ENCODE peak calls at places on chromosomes 5 and 9, in four cellular contexts. T is cardiac muscle cell, D is endothelial cell of umbilical vein, E is Panc1. X is an unnamed sample.

GRCh38 chr5:159702301-159702700 is 214.0 kb upstream of the ADRA1B start:
- DNase-seq in T (no peak), D (no peak), E (no peak), X (no peak)

GRCh38 chr5:105034335-105034734 is 1471.7 kb upstream of the NUDT12 start:
- DNase-seq in T (no peak), D (no peak), E (no peak), X (peak; percentile 93)

GRCh38 chr5:8770431-8770830 is 775.4 kb downstream of the SEMA5A start:
- DNase-seq in T (no peak), D (no peak), E (no peak), X (peak; percentile 18)

GRCh38 chr5:16037121-16037520 is 142.5 kb downstream of the MARCHF11 start:
- DNase-seq in T (no peak), D (no peak), E (no peak), X (no peak)

GRCh38 chr5:126970517-126971017 is 59.8 kb downstream of the MARCHF3 start:
- DNase-seq in T (no peak), D (peak; percentile 86), E (no peak), X (peak; percentile 68)

GRCh38 chr9:20473566-20474116 is 148.7 kb downstream of the MLLT3 start:
- DNase-seq in T (no peak), D (no peak), E (no peak), X (peak; percentile 54)

GRCh38 chr9:2418619-2419018 is 203.0 kb upstream of the VLDLR start:
- DNase-seq in T (no peak), D (no peak), E (no peak), X (no peak)

GRCh38 chr9:120676767-120677402 is 37.4 kb downstream of the MEGF9 start:
- DNase-seq in T (no peak), D (no peak), E (no peak), X (no peak)

GRCh38 chr9:131049829-131050715 is 41.1 kb downstream of the LAMC3 start:
- DNase-seq in T (no peak), D (no peak), E (no peak), X (no peak)

DNA sequence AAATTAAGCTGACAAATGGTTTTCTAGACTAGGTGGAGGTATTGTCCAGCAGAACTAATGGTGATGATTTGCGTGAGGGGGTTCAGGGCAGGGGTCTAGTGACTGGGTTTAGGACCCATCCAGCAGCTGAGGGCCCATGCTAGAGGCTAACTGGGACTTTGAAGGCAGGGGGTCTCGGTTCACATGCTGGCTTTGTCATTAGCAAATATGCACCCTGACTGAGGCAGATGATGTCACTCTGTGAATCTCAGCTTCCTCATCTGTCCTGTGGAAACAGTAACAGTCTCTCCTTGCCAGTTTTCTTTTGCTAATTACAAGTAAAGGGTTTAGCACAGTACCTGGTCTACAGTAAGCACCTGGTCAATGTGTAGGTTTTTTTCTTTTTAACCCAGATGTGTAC is 5.2 kb downstream of the SH2D3C start:
- DNase-seq in T (no peak), D (no peak), E (no peak), X (no peak)
- H3K4me1 ChIP-seq in T (peaks cover 5% of the 10 kb centered on the region), D (peaks cover 20% of the 10 kb centered on the region), E (no peaks in the 10 kb centered on the region), X (peaks cover 7% of the 10 kb centered on the region)

GRCh38 chr9:75147638-75148037 is 59.3 kb downstream of the OSTF1 start:
- DNase-seq in T (no peak), D (peak; percentile 70), E (no peak), X (peak; percentile 9)
- H3K4me1 ChIP-seq in T (peaks cover 19% of the 10 kb centered on the region), D (peaks cover 19% of the 10 kb centered on the region), E (no peaks in the 10 kb centered on the region), X (peaks cover 12% of the 10 kb centered on the region)

DNA sequence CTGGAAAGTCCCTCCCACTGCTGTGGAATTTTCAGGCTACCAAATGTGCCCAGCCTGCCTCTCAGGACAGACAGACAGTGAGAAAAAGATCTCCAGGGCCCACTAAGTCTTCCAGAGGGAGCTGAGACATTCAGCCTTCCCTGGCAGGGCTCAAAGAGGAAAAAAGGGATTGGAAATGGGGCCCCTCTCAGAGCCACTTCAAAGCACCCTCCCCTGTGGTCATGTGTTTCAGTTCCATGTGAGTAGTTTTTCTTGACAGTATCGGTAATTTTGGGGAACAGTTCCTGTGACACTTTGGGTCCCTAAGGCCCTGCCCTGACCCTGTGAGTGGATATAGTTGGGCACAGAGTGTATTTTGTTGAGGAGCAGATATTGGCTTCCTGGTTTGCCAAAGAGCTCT is 25.0 kb downstream of the LARP1 start:
- DNase-seq in T (no peak), D (no peak), E (no peak), X (no peak)
- H3K4me1 ChIP-seq in T (peaks cover 22% of the 10 kb centered on the region), D (no peaks in the 10 kb centered on the region), E (peaks cover 55% of the 10 kb centered on the region), X (peaks cover 76% of the 10 kb centered on the region)

DNA sequence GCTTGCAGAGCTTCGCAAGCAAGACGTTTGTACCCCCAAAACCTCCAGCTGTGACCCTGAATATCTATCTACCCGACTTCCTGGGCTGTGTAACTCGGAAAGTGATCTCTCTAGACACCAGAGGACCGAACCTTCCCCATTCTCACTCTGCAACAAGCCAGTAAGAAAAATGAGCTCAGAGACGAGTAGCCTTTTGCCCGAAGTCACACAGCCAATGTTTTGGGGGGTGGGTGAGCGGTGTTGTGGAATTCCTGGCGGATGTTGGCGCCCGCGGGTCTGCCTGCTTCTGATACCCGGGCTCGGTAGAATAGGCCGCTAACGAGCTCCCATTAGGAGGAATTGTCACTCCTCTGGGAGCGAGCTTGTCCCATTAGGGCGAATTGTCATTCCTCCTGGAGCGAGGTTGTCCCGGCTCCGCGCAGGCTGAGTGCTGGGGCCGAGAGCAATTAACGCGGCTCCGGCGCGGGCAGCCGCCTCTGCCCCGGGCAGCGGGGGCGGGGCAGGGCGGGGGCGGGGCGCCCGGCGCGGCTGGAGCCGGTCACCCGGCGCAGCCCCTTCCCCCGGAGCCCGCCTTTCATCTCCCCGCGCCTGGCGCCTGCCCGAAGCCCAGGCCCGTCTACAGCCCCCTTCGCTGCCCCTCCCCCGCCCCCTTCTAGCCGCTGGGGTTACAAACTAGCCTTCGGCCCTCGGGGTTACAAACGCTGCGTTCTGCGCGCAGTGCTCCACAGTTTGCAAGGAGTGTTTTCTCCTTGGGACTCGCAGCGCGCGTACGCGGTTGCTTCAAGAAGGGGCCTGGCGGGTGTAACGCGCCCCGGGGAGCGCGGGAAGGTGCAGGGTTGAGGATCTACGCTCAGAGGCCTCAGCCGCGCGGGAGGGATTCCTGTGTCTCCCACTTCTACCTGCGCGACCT is 3.5 kb upstream of the MSX2 start:
- DNase-seq in T (peak; percentile 92), D (no peak), E (no peak), X (peak; percentile 28)
- H3K4me1 ChIP-seq in T (peaks cover 60% of the 10 kb centered on the region), D (no peaks in the 10 kb centered on the region), E (peaks cover 32% of the 10 kb centered on the region), X (peaks cover 15% of the 10 kb centered on the region)

GRCh38 chr5:150461231-150461630 is 11.7 kb upstream of the RPS14 start:
- DNase-seq in T (peak; percentile 24), D (no peak), E (no peak), X (no peak)
- H3K4me1 ChIP-seq in T (peaks cover 13% of the 10 kb centered on the region), D (peaks cover 24% of the 10 kb centered on the region), E (peaks cover 40% of the 10 kb centered on the region), X (peaks cover 20% of the 10 kb centered on the region)